ENCODE peak calls at places on chromosome 22, in six cellular contexts. One of them, this sample, is unnamed.

GRCh38 chr22:44085743-44086741 is 61.9 kb downstream of the PARVB start:
- DNase-seq in OCI-LY7: peak; percentile 59
- DNase-seq in SJSA1: no peak
- DNase-seq in stimulated activated CD4-positive, alpha-beta T cell treated with anti-CD3 and anti-CD28 coated beads, Interleukin-12 subunit alpha, Interleukin-12 subunit beta, amount 100 ng/mL, for 4 hours: no peak
- DNase-seq in activated CD4-positive, CD25-positive, alpha-beta regulatory T cell: no peak
- DNase-seq in stimulated activated CD8-positive, alpha-beta memory T cell treated with anti-CD3 and anti-CD28 coated beads, Interleukin-15, amount 100 ng/mL, for 48 hours: no peak
- DNase-seq in this sample: no peak

GRCh38 chr22:26585104-26585790 is 4.7 kb downstream of the TPST2 start:
- DNase-seq in OCI-LY7: no peak
- DNase-seq in SJSA1: peak; percentile 89
- DNase-seq in stimulated activated CD4-positive, alpha-beta T cell treated with anti-CD3 and anti-CD28 coated beads, Interleukin-12 subunit alpha, Interleukin-12 subunit beta, amount 100 ng/mL, for 4 hours: no peak
- DNase-seq in activated CD4-positive, CD25-positive, alpha-beta regulatory T cell: no peak
- DNase-seq in stimulated activated CD8-positive, alpha-beta memory T cell treated with anti-CD3 and anti-CD28 coated beads, Interleukin-15, amount 100 ng/mL, for 48 hours: no peak
- DNase-seq in this sample: no peak

GRCh38 chr22:29702931-29703594 is 16.7 kb upstream of the CABP7 start:
- DNase-seq in OCI-LY7: peak; percentile 72
- DNase-seq in SJSA1: no peak
- DNase-seq in stimulated activated CD4-positive, alpha-beta T cell treated with anti-CD3 and anti-CD28 coated beads, Interleukin-12 subunit alpha, Interleukin-12 subunit beta, amount 100 ng/mL, for 4 hours: no peak
- DNase-seq in activated CD4-positive, CD25-positive, alpha-beta regulatory T cell: no peak
- DNase-seq in stimulated activated CD8-positive, alpha-beta memory T cell treated with anti-CD3 and anti-CD28 coated beads, Interleukin-15, amount 100 ng/mL, for 48 hours: no peak
- DNase-seq in this sample: no peak

GRCh38 chr22:20247010-20247505 is 21.1 kb downstream of the RTN4R start:
- DNase-seq in OCI-LY7: no peak
- DNase-seq in SJSA1: no peak
- DNase-seq in stimulated activated CD4-positive, alpha-beta T cell treated with anti-CD3 and anti-CD28 coated beads, Interleukin-12 subunit alpha, Interleukin-12 subunit beta, amount 100 ng/mL, for 4 hours: no peak
- DNase-seq in activated CD4-positive, CD25-positive, alpha-beta regulatory T cell: no peak
- DNase-seq in stimulated activated CD8-positive, alpha-beta memory T cell treated with anti-CD3 and anti-CD28 coated beads, Interleukin-15, amount 100 ng/mL, for 48 hours: no peak
- DNase-seq in this sample: no peak

GRCh38 chr22:39097098-39098020 is at the start of gene APOBEC3H:
- DNase-seq in OCI-LY7: no peak
- DNase-seq in SJSA1: no peak
- DNase-seq in stimulated activated CD4-positive, alpha-beta T cell treated with anti-CD3 and anti-CD28 coated beads, Interleukin-12 subunit alpha, Interleukin-12 subunit beta, amount 100 ng/mL, for 4 hours: no peak
- DNase-seq in activated CD4-positive, CD25-positive, alpha-beta regulatory T cell: no peak
- DNase-seq in stimulated activated CD8-positive, alpha-beta memory T cell treated with anti-CD3 and anti-CD28 coated beads, Interleukin-15, amount 100 ng/mL, for 48 hours: no peak
- DNase-seq in this sample: no peak

GRCh38 chr22:44460287-44461082 is 37.5 kb downstream of the RTL6 start:
- DNase-seq in OCI-LY7: no peak
- DNase-seq in SJSA1: no peak
- DNase-seq in stimulated activated CD4-positive, alpha-beta T cell treated with anti-CD3 and anti-CD28 coated beads, Interleukin-12 subunit alpha, Interleukin-12 subunit beta, amount 100 ng/mL, for 4 hours: no peak
- DNase-seq in activated CD4-positive, CD25-positive, alpha-beta regulatory T cell: no peak
- DNase-seq in stimulated activated CD8-positive, alpha-beta memory T cell treated with anti-CD3 and anti-CD28 coated beads, Interleukin-15, amount 100 ng/mL, for 48 hours: no peak
- DNase-seq in this sample: no peak

GRCh38 chr22:20240900-20241299 is 27.2 kb downstream of the RTN4R start:
- DNase-seq in OCI-LY7: no peak
- DNase-seq in SJSA1: no peak
- DNase-seq in stimulated activated CD4-positive, alpha-beta T cell treated with anti-CD3 and anti-CD28 coated beads, Interleukin-12 subunit alpha, Interleukin-12 subunit beta, amount 100 ng/mL, for 4 hours: no peak
- DNase-seq in activated CD4-positive, CD25-positive, alpha-beta regulatory T cell: no peak
- DNase-seq in stimulated activated CD8-positive, alpha-beta memory T cell treated with anti-CD3 and anti-CD28 coated beads, Interleukin-15, amount 100 ng/mL, for 48 hours: no peak
- DNase-seq in this sample: no peak

GRCh38 chr22:42792909-42793847 is 63.9 kb downstream of the ARFGAP3 start:
- DNase-seq in OCI-LY7: no peak
- DNase-seq in SJSA1: no peak
- DNase-seq in stimulated activated CD4-positive, alpha-beta T cell treated with anti-CD3 and anti-CD28 coated beads, Interleukin-12 subunit alpha, Interleukin-12 subunit beta, amount 100 ng/mL, for 4 hours: no peak
- DNase-seq in activated CD4-positive, CD25-positive, alpha-beta regulatory T cell: no peak
- DNase-seq in stimulated activated CD8-positive, alpha-beta memory T cell treated with anti-CD3 and anti-CD28 coated beads, Interleukin-15, amount 100 ng/mL, for 48 hours: no peak
- DNase-seq in this sample: no peak

GRCh38 chr22:33271390-33272161 is 213.4 kb upstream of the SYN3 start:
- DNase-seq in OCI-LY7: peak; percentile 99
- DNase-seq in SJSA1: no peak
- DNase-seq in stimulated activated CD4-positive, alpha-beta T cell treated with anti-CD3 and anti-CD28 coated beads, Interleukin-12 subunit alpha, Interleukin-12 subunit beta, amount 100 ng/mL, for 4 hours: no peak
- DNase-seq in activated CD4-positive, CD25-positive, alpha-beta regulatory T cell: no peak
- DNase-seq in stimulated activated CD8-positive, alpha-beta memory T cell treated with anti-CD3 and anti-CD28 coated beads, Interleukin-15, amount 100 ng/mL, for 48 hours: no peak
- DNase-seq in this sample: no peak

GRCh38 chr22:42270178-42270511 is 308 bp downstream of the TCF20 start:
- DNase-seq in OCI-LY7: no peak
- DNase-seq in SJSA1: no peak
- DNase-seq in stimulated activated CD4-positive, alpha-beta T cell treated with anti-CD3 and anti-CD28 coated beads, Interleukin-12 subunit alpha, Interleukin-12 subunit beta, amount 100 ng/mL, for 4 hours: peak; percentile 35
- DNase-seq in activated CD4-positive, CD25-positive, alpha-beta regulatory T cell: no peak
- DNase-seq in stimulated activated CD8-positive, alpha-beta memory T cell treated with anti-CD3 and anti-CD28 coated beads, Interleukin-15, amount 100 ng/mL, for 48 hours: no peak
- DNase-seq in this sample: no peak

GRCh38 chr22:49966716-49967332 is 6.3 kb downstream of the PIM3 start:
- DNase-seq in OCI-LY7: no peak
- DNase-seq in SJSA1: no peak
- DNase-seq in stimulated activated CD4-positive, alpha-beta T cell treated with anti-CD3 and anti-CD28 coated beads, Interleukin-12 subunit alpha, Interleukin-12 subunit beta, amount 100 ng/mL, for 4 hours: peak; percentile 24
- DNase-seq in activated CD4-positive, CD25-positive, alpha-beta regulatory T cell: no peak
- DNase-seq in stimulated activated CD8-positive, alpha-beta memory T cell treated with anti-CD3 and anti-CD28 coated beads, Interleukin-15, amount 100 ng/mL, for 48 hours: no peak
- DNase-seq in this sample: no peak

GRCh38 chr22:42879371-42880021 is 22.4 kb upstream of the ARFGAP3 start:
- DNase-seq in OCI-LY7: no peak
- DNase-seq in SJSA1: no peak
- DNase-seq in stimulated activated CD4-positive, alpha-beta T cell treated with anti-CD3 and anti-CD28 coated beads, Interleukin-12 subunit alpha, Interleukin-12 subunit beta, amount 100 ng/mL, for 4 hours: no peak
- DNase-seq in activated CD4-positive, CD25-positive, alpha-beta regulatory T cell: no peak
- DNase-seq in stimulated activated CD8-positive, alpha-beta memory T cell treated with anti-CD3 and anti-CD28 coated beads, Interleukin-15, amount 100 ng/mL, for 48 hours: no peak
- DNase-seq in this sample: no peak

GRCh38 chr22:37893583-37893983 is 12.5 kb upstream of the MICALL1 start:
- DNase-seq in OCI-LY7: no peak
- DNase-seq in SJSA1: no peak
- DNase-seq in stimulated activated CD4-positive, alpha-beta T cell treated with anti-CD3 and anti-CD28 coated beads, Interleukin-12 subunit alpha, Interleukin-12 subunit beta, amount 100 ng/mL, for 4 hours: no peak
- DNase-seq in activated CD4-positive, CD25-positive, alpha-beta regulatory T cell: no peak
- DNase-seq in stimulated activated CD8-positive, alpha-beta memory T cell treated with anti-CD3 and anti-CD28 coated beads, Interleukin-15, amount 100 ng/mL, for 48 hours: no peak
- DNase-seq in this sample: no peak

GRCh38 chr22:41619979-41620645 is 731 bp downstream of the DESI1 start:
- DNase-seq in OCI-LY7: peak; percentile 67
- DNase-seq in SJSA1: peak; percentile 52
- DNase-seq in stimulated activated CD4-positive, alpha-beta T cell treated with anti-CD3 and anti-CD28 coated beads, Interleukin-12 subunit alpha, Interleukin-12 subunit beta, amount 100 ng/mL, for 4 hours: peak; percentile 44
- DNase-seq in activated CD4-positive, CD25-positive, alpha-beta regulatory T cell: no peak
- DNase-seq in stimulated activated CD8-positive, alpha-beta memory T cell treated with anti-CD3 and anti-CD28 coated beads, Interleukin-15, amount 100 ng/mL, for 48 hours: peak; percentile 13
- DNase-seq in this sample: peak; percentile 24

GRCh38 chr22:34255042-34255441 is 334.8 kb upstream of the LARGE1 start:
- DNase-seq in OCI-LY7: no peak
- DNase-seq in SJSA1: no peak
- DNase-seq in stimulated activated CD4-positive, alpha-beta T cell treated with anti-CD3 and anti-CD28 coated beads, Interleukin-12 subunit alpha, Interleukin-12 subunit beta, amount 100 ng/mL, for 4 hours: no peak
- DNase-seq in activated CD4-positive, CD25-positive, alpha-beta regulatory T cell: no peak
- DNase-seq in stimulated activated CD8-positive, alpha-beta memory T cell treated with anti-CD3 and anti-CD28 coated beads, Interleukin-15, amount 100 ng/mL, for 48 hours: no peak
- DNase-seq in this sample: no peak

GRCh38 chr22:50403701-50404101 is 60.6 kb downstream of the PPP6R2 start:
- DNase-seq in OCI-LY7: no peak
- DNase-seq in SJSA1: no peak
- DNase-seq in stimulated activated CD4-positive, alpha-beta T cell treated with anti-CD3 and anti-CD28 coated beads, Interleukin-12 subunit alpha, Interleukin-12 subunit beta, amount 100 ng/mL, for 4 hours: no peak
- DNase-seq in activated CD4-positive, CD25-positive, alpha-beta regulatory T cell: no peak
- DNase-seq in stimulated activated CD8-positive, alpha-beta memory T cell treated with anti-CD3 and anti-CD28 coated beads, Interleukin-15, amount 100 ng/mL, for 48 hours: no peak
- DNase-seq in this sample: no peak

GRCh38 chr22:37752189-37753061 is 55.3 kb upstream of the GCAT start:
- DNase-seq in OCI-LY7: no peak
- DNase-seq in SJSA1: peak; percentile 100
- DNase-seq in stimulated activated CD4-positive, alpha-beta T cell treated with anti-CD3 and anti-CD28 coated beads, Interleukin-12 subunit alpha, Interleukin-12 subunit beta, amount 100 ng/mL, for 4 hours: no peak
- DNase-seq in activated CD4-positive, CD25-positive, alpha-beta regulatory T cell: no peak
- DNase-seq in stimulated activated CD8-positive, alpha-beta memory T cell treated with anti-CD3 and anti-CD28 coated beads, Interleukin-15, amount 100 ng/mL, for 48 hours: no peak
- DNase-seq in this sample: no peak

This sample was measured in activated T-helper 1 cell treated with anti-CD3 and anti-CD28 coated beads, Interleukin-2, amount 50 U/mL, for 16 hours.